ENCODE peak calls at places on chromosomes 4 and X, in nine cellular contexts. F is right atrium auricular region, A is tibial artery, D is SK-N-SH, X is Karpas-422, E is cardiac fibroblast, M is coronary artery, I is epithelial cell of esophagus, Z is kidney epithelial cell. Q is an unnamed sample.
A peak's percentile ranks its signal among the peaks of the same experiment; 100 is the strongest.

GRCh38 chrX:33987458-33987857 is 144.7 kb downstream of the FAM47A start:
- DNase-seq in F (no peak), A (no peak), D (no peak), X (no peak), E (no peak), M (no peak), I (no peak), Z (no peak), Q (no peak)

GRCh38 chr4:101019941-101020401 is 327.4 kb downstream of the PPP3CA start:
- DNase-seq in F (no peak), A (no peak), D (no peak), X (no peak), E (no peak), M (no peak), I (peak; percentile 74), Z (no peak), Q (peak; percentile 85)

GRCh38 chrX:48474127-48474526 is 1.9 kb upstream of the FTSJ1 start:
- DNase-seq in F (no peak), A (no peak), D (peak; percentile 42), X (no peak), E (peak; percentile 20), M (no peak), I (peak; percentile 42), Z (no peak), Q (no peak)

GRCh38 chrX:150566734-150567182 is 1.7 kb upstream of the MTM1 start:
- DNase-seq in F (no peak), A (no peak), D (no peak), X (no peak), E (no peak), M (no peak), I (no peak), Z (no peak), Q (no peak)

GRCh38 chrX:110208092-110208491 is 109.8 kb downstream of the AMMECR1 start:
- DNase-seq in F (no peak), A (no peak), D (no peak), X (no peak), E (no peak), M (no peak), I (peak; percentile 41), Z (no peak), Q (peak; percentile 59)

GRCh38 chr4:155442267-155443105 is 65.7 kb upstream of the MAP9 start:
- DNase-seq in F (peak; percentile 91), A (peak; percentile 87), D (peak; percentile 55), X (peak; percentile 94), E (peak; percentile 79), M (peak; percentile 83), I (peak; percentile 77), Z (no peak), Q (peak; percentile 64)

GRCh38 chr4:117474987-117475386 is 389.6 kb upstream of the TRAM1L1 start:
- DNase-seq in F (no peak), A (no peak), D (no peak), X (no peak), E (no peak), M (no peak), I (peak; percentile 33), Z (no peak), Q (peak; percentile 22)

GRCh38 chr4:169229571-169230028 is 41.2 kb downstream of the SH3RF1 start:
- DNase-seq in F (no peak), A (no peak), D (no peak), X (no peak), E (peak; percentile 94), M (no peak), I (peak; percentile 92), Z (no peak), Q (peak; percentile 94)

GRCh38 chrX:71178908-71179307 is 34.3 kb downstream of the NLGN3 start:
- DNase-seq in F (peak; percentile 67), A (peak; percentile 72), D (peak; percentile 65), X (peak; percentile 87), E (peak; percentile 81), M (no peak), I (peak; percentile 64), Z (peak; percentile 2), Q (peak; percentile 50)

GRCh38 chr4:56908206-56909082 is 744 bp downstream of the REST start:
- DNase-seq in F (peak; percentile 61), A (peak; percentile 83), D (peak; percentile 86), X (peak; percentile 85), E (peak; percentile 71), M (peak; percentile 84), I (peak; percentile 64), Z (no peak), Q (peak; percentile 22)

GRCh38 chr4:105709081-105709450 is 482 bp downstream of the GSTCD start:
- DNase-seq in F (no peak), A (no peak), D (no peak), X (peak; percentile 69), E (peak; percentile 18), M (peak; percentile 66), I (peak; percentile 45), Z (no peak), Q (peak; percentile 35)

GRCh38 chrX:13659057-13659456 is 6.1 kb downstream of the TCEANC start:
- DNase-seq in F (no peak), A (no peak), D (no peak), X (peak; percentile 59), E (peak; percentile 59), M (no peak), I (peak; percentile 88), Z (no peak), Q (peak; percentile 90)

GRCh38 chrX:48785525-48786214 is 720 bp upstream of the GATA1 start:
- DNase-seq in F (no peak), A (no peak), D (peak; percentile 30), X (no peak), E (no peak), M (no peak), I (no peak), Z (no peak), Q (no peak)

GRCh38 chr4:186734251-186734650 is 10.6 kb upstream of the FAT1 start:
- DNase-seq in F (no peak), A (no peak), D (no peak), X (no peak), E (no peak), M (no peak), I (no peak), Z (no peak), Q (no peak)

GRCh38 chr4:13430834-13431568 is 53.1 kb downstream of the RAB28 start:
- DNase-seq in F (no peak), A (no peak), D (no peak), X (peak; percentile 72), E (no peak), M (no peak), I (peak; percentile 14), Z (no peak), Q (peak; percentile 10)

GRCh38 chrX:77446840-77447239 is 349 bp upstream of the FGF16 start:
- DNase-seq in F (no peak), A (no peak), D (no peak), X (no peak), E (no peak), M (no peak), I (no peak), Z (no peak), Q (no peak)

GRCh38 chr4:42119916-42120315 is 32.5 kb downstream of the BEND4 start:
- DNase-seq in F (no peak), A (no peak), D (no peak), X (no peak), E (no peak), M (no peak), I (no peak), Z (no peak), Q (no peak)

GRCh38 chrX:103919336-103919682 is 43.1 kb upstream of the TMSB15B start:
- DNase-seq in F (no peak), A (no peak), D (no peak), X (peak; percentile 77), E (peak; percentile 44), M (no peak), I (peak; percentile 23), Z (no peak), Q (peak; percentile 40)

GRCh38 chrX:103918584-103919335 is 43.7 kb upstream of the TMSB15B start:
- DNase-seq in F (peak; percentile 76), A (peak; percentile 83), D (peak; percentile 71), X (peak; percentile 81), E (peak; percentile 66), M (peak; percentile 87), I (peak; percentile 53), Z (no peak), Q (peak; percentile 41)

GRCh38 chrX:103913356-103914020 is 48.9 kb upstream of the TMSB15B start:
- DNase-seq in F (no peak), A (no peak), D (no peak), X (no peak), E (peak; percentile 2), M (no peak), I (no peak), Z (no peak), Q (no peak)

GRCh38 chrX:103918050-103918449 is 44.4 kb upstream of the TMSB15B start:
- DNase-seq in F (no peak), A (peak; percentile 65), D (peak; percentile 70), X (peak; percentile 80), E (peak; percentile 72), M (no peak), I (peak; percentile 41), Z (no peak), Q (peak; percentile 47)
- H3K4me3 ChIP-seq in F (peak overlapping the region; percentile 53), A (peak overlapping the region; percentile 73), D (peak overlapping the region; percentile 62), X (peak overlapping the region; percentile 68), E (peak overlapping the region; percentile 61), M (peak overlapping the region; percentile 79), I (peak overlapping the region; percentile 48), Z (peak overlapping the region; percentile 39), Q (peak overlapping the region; percentile 47)

GRCh38 chr4:147103403-147103946 is 157.8 kb upstream of the TTC29 start:
- DNase-seq in F (peak; percentile 89), A (peak; percentile 95), D (no peak), X (no peak), E (peak; percentile 96), M (peak; percentile 96), I (peak; percentile 94), Z (peak; percentile 93), Q (peak; percentile 82)
- H3K4me3 ChIP-seq in F (no peak overlapping the region), A (no peak overlapping the region), D (no peak overlapping the region), X (no peak overlapping the region), E (peak overlapping the region; percentile 16), M (no peak overlapping the region), I (no peak overlapping the region), Z (no peak overlapping the region), Q (no peak overlapping the region)

DNA sequence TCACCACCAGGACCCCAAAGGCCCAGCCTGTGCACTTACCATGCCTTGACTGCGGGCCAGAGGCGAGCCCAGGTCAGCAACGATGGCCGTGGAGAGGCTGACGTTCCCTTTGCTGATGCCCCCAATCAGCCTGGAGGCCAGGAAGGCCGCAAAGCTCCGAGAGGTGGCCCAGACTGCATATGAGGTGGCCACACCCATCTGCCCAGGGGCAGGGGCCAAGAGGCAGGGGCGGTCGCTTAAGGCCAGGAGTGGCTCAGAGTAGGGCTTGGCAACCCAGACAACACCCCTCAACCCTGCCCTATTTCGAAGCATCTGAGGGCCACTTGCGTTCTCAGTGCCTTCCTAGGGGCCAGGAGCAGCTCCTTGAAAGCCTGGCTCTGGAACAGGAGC is 30.6 kb downstream of the NOP14 start:
- DNase-seq in F (no peak), A (peak; percentile 69), D (no peak), X (no peak), E (no peak), M (peak; percentile 72), I (no peak), Z (no peak), Q (no peak)
- H3K4me3 ChIP-seq in F (no peak overlapping the region), A (no peak overlapping the region), D (peak overlapping the region; percentile 77), X (peak overlapping the region; percentile 81), E (no peak overlapping the region), M (peak overlapping the region; percentile 98), I (no peak overlapping the region), Z (no peak overlapping the region), Q (no peak overlapping the region)

DNA sequence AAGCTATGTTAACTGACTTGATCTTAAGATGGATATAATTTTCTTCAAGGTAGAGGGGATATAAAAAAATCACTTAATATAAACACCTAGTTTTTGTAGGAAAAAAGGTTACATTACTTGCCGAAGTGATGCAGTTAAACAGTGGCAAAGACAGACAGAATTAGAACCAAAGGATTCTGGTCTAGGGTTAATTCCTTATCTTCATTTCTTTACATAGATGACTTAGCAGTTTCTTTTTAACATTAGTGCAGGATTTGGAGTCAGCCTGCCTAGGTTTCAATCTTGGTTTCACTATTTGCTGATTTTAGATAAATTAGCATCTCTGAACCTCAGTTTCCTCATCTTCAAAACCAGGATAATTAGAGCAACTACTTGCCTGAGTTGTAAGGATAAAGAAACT is 14.3 kb downstream of the ZAR1 start:
- DNase-seq in F (no peak), A (no peak), D (no peak), X (no peak), E (no peak), M (no peak), I (no peak), Z (no peak), Q (no peak)
- H3K4me3 ChIP-seq in F (no peak overlapping the region), A (no peak overlapping the region), D (no peak overlapping the region), X (no peak overlapping the region), E (no peak overlapping the region), M (no peak overlapping the region), I (no peak overlapping the region), Z (no peak overlapping the region), Q (no peak overlapping the region)